ENCODE peak calls at places on chromosomes 12 and 14, in seven cellular contexts. J, C, G, Z, B, W and X are unnamed samples.

GRCh38 chr12:65775720-65776119 is 48.6 kb upstream of the HMGA2 start:
- DNase-seq in J (no peak), C (no peak), G (no peak), Z (no peak), B (no peak), W (no peak), X (no peak)

GRCh38 chr12:130576286-130576933 is 139.7 kb downstream of the RIMBP2 start:
- DNase-seq in J (no peak), C (no peak), G (no peak), Z (no peak), B (no peak), W (no peak), X (peak)

GRCh38 chr12:65308601-65309071 is 30.2 kb downstream of the MSRB3 start:
- DNase-seq in J (no peak), C (no peak), G (peak), Z (no peak), B (no peak), W (no peak), X (no peak)

GRCh38 chr14:66979083-66979974 is 209.9 kb upstream of the GARIN2 start:
- DNase-seq in J (no peak), C (no peak), G (no peak), Z (no peak), B (no peak), W (no peak), X (no peak)

GRCh38 chr12:4908694-4909396 is 860 bp upstream of the KCNA1 start:
- DNase-seq in J (no peak), C (no peak), G (no peak), Z (peak), B (peak), W (no peak), X (peak)

GRCh38 chr14:23162005-23162404 is 21.5 kb downstream of the SLC7A8 start:
- DNase-seq in J (no peak), C (no peak), G (no peak), Z (no peak), B (no peak), W (no peak), X (no peak)

GRCh38 chr12:22974865-22975264 is 349.9 kb downstream of the ETNK1 start:
- DNase-seq in J (peak), C (no peak), G (peak), Z (no peak), B (no peak), W (no peak), X (no peak)

GRCh38 chr12:30836656-30837445 is 82.1 kb upstream of the CAPRIN2 start:
- DNase-seq in J (no peak), C (no peak), G (peak), Z (no peak), B (no peak), W (no peak), X (no peak)

GRCh38 chr12:6120796-6121473 is 3.5 kb downstream of the VWF start:
- DNase-seq in J (no peak), C (no peak), G (no peak), Z (no peak), B (no peak), W (no peak), X (no peak)

GRCh38 chr12:28209782-28210181 is 19.5 kb downstream of the CCDC91 start:
- DNase-seq in J (no peak), C (no peak), G (no peak), Z (no peak), B (no peak), W (no peak), X (no peak)

GRCh38 chr12:79934309-79935020 is 432 bp downstream of the PPP1R12A start:
- DNase-seq in J (no peak), C (peak), G (peak), Z (peak), B (peak), W (no peak), X (peak)

GRCh38 chr12:84463756-84464495 is 448.7 kb downstream of the SLC6A15 start:
- DNase-seq in J (no peak), C (no peak), G (no peak), Z (no peak), B (no peak), W (no peak), X (no peak)

GRCh38 chr12:94180558-94181296 is 32.4 kb downstream of the PLXNC1 start:
- DNase-seq in J (no peak), C (no peak), G (peak), Z (no peak), B (no peak), W (no peak), X (no peak)

GRCh38 chr12:3428631-3429030 is 62.4 kb upstream of the PRMT8 start:
- DNase-seq in J (no peak), C (no peak), G (no peak), Z (no peak), B (no peak), W (no peak), X (no peak)

GRCh38 chr14:53847881-53848280 is 108.7 kb downstream of the BMP4 start:
- DNase-seq in J (no peak), C (no peak), G (no peak), Z (no peak), B (no peak), W (no peak), X (no peak)

GRCh38 chr12:19779393-19780056 is 340.2 kb downstream of the AEBP2 start:
- DNase-seq in J (no peak), C (no peak), G (no peak), Z (no peak), B (no peak), W (no peak), X (no peak)

GRCh38 chr14:35669782-35670181 is 135.8 kb downstream of the INSM2 start:
- DNase-seq in J (peak), C (no peak), G (peak), Z (no peak), B (no peak), W (no peak), X (no peak)

GRCh38 chr14:93239869-93240677 is 33.0 kb downstream of the UBR7 start:
- DNase-seq in J (peak), C (no peak), G (peak), Z (no peak), B (no peak), W (no peak), X (no peak)

GRCh38 chr12:41636658-41637057 is 448.5 kb downstream of the PDZRN4 start:
- DNase-seq in J (no peak), C (no peak), G (no peak), Z (no peak), B (no peak), W (no peak), X (no peak)

GRCh38 chr12:90868626-90869025 is 86.3 kb downstream of the CCER1 start:
- DNase-seq in J (no peak), C (no peak), G (no peak), Z (no peak), B (no peak), W (no peak), X (no peak)

GRCh38 chr12:92400006-92400405 is 254.4 kb upstream of the BTG1 start:
- DNase-seq in J (no peak), C (no peak), G (no peak), Z (no peak), B (no peak), W (no peak), X (no peak)

GRCh38 chr12:55955344-55955743 is 10.5 kb downstream of the PMEL start:
- DNase-seq in J (no peak), C (no peak), G (no peak), Z (no peak), B (no peak), W (no peak), X (no peak)

GRCh38 chr14:87059060-87059827 is 933.7 kb downstream of the GALC start:
- DNase-seq in J (no peak), C (no peak), G (no peak), Z (no peak), B (no peak), W (no peak), X (no peak)

GRCh38 chr12:78470354-78471195 is 394.0 kb upstream of the SYT1 start:
- DNase-seq in J (peak), C (no peak), G (peak), Z (peak), B (no peak), W (no peak), X (no peak)

GRCh38 chr12:120032242-120032641 is 43.2 kb downstream of the BICDL1 start:
- DNase-seq in J (no peak), C (no peak), G (no peak), Z (no peak), B (no peak), W (no peak), X (no peak)

GRCh38 chr12:39618701-39619100 is 902 bp downstream of the ABCD2 start:
- DNase-seq in J (no peak), C (no peak), G (no peak), Z (no peak), B (no peak), W (no peak), X (no peak)

GRCh38 chr14:67646136-67646535 is 26.4 kb downstream of the ARG2 start:
- DNase-seq in J (no peak), C (no peak), G (no peak), Z (no peak), B (no peak), W (no peak), X (no peak)

GRCh38 chr12:53048033-53048779 is 1.7 kb upstream of the TNS2 start:
- DNase-seq in J (no peak), C (no peak), G (no peak), Z (peak), B (no peak), W (peak), X (no peak)

GRCh38 chr12:49091056-49091835 is 3.4 kb downstream of the DHH start:
- DNase-seq in J (no peak), C (no peak), G (no peak), Z (no peak), B (no peak), W (no peak), X (no peak)

GRCh38 chr14:81447018-81447770 is 47.1 kb upstream of the STON2 start:
- DNase-seq in J (no peak), C (no peak), G (no peak), Z (no peak), B (no peak), W (no peak), X (no peak)

GRCh38 chr12:13204428-13204827 is 7.9 kb downstream of the EMP1 start:
- DNase-seq in J (no peak), C (no peak), G (no peak), Z (no peak), B (no peak), W (no peak), X (no peak)

GRCh38 chr12:85016423-85016822 is 19.7 kb downstream of the TSPAN19 start:
- DNase-seq in J (peak), C (no peak), G (peak), Z (no peak), B (no peak), W (no peak), X (no peak)

GRCh38 chr12:96308881-96309280 is 91.4 kb downstream of the CDK17 start:
- DNase-seq in J (no peak), C (no peak), G (no peak), Z (no peak), B (no peak), W (no peak), X (no peak)

GRCh38 chr12:22731231-22731630 is 106.3 kb downstream of the ETNK1 start:
- DNase-seq in J (no peak), C (no peak), G (no peak), Z (no peak), B (no peak), W (no peak), X (no peak)

GRCh38 chr12:93653079-93653478 is 24.1 kb upstream of the CRADD start:
- DNase-seq in J (no peak), C (no peak), G (no peak), Z (no peak), B (no peak), W (no peak), X (no peak)